ENCODE peak calls at places on chromosomes 4 and X, in six cellular contexts. One of them, this sample, is unnamed.

GRCh38 chr4:6120361-6120760 is 80.0 kb downstream of the JAKMIP1 start:
- DNase-seq in AG20443: no peak
- DNase-seq in lung: no peak
- DNase-seq in GM04504: no peak
- DNase-seq in NCI-H1105: no peak
- DNase-seq in myocyte: no peak
- DNase-seq in this sample: no peak

GRCh38 chr4:60562353-60562752 is 637.8 kb upstream of the ADGRL3 start:
- DNase-seq in AG20443: no peak
- DNase-seq in lung: no peak
- DNase-seq in GM04504: no peak
- DNase-seq in NCI-H1105: no peak
- DNase-seq in myocyte: no peak
- DNase-seq in this sample: no peak

GRCh38 chr4:90002406-90003040 is 107.9 kb downstream of the MMRN1 start:
- DNase-seq in AG20443: no peak
- DNase-seq in lung: no peak
- DNase-seq in GM04504: no peak
- DNase-seq in NCI-H1105: no peak
- DNase-seq in myocyte: no peak
- DNase-seq in this sample: no peak

GRCh38 chrX:49282647-49283011 is 13.0 kb downstream of the PPP1R3F start:
- DNase-seq in AG20443: peak
- DNase-seq in lung: no peak
- DNase-seq in GM04504: no peak
- DNase-seq in NCI-H1105: no peak
- DNase-seq in myocyte: peak
- DNase-seq in this sample: no peak

GRCh38 chr4:162392938-162393337 is 229.1 kb upstream of the FSTL5 start:
- DNase-seq in AG20443: no peak
- DNase-seq in lung: no peak
- DNase-seq in GM04504: no peak
- DNase-seq in NCI-H1105: no peak
- DNase-seq in myocyte: no peak
- DNase-seq in this sample: no peak

GRCh38 chr4:145951931-145952330 is 13.3 kb upstream of the ZNF827 start:
- DNase-seq in AG20443: no peak
- DNase-seq in lung: no peak
- DNase-seq in GM04504: no peak
- DNase-seq in NCI-H1105: no peak
- DNase-seq in myocyte: no peak
- DNase-seq in this sample: no peak

GRCh38 chrX:9291666-9292065 is 173.2 kb upstream of the TBL1X start:
- DNase-seq in AG20443: no peak
- DNase-seq in lung: no peak
- DNase-seq in GM04504: no peak
- DNase-seq in NCI-H1105: peak
- DNase-seq in myocyte: no peak
- DNase-seq in this sample: no peak

GRCh38 chr4:164734476-164734875 is 19.5 kb upstream of the SMIM31 start:
- DNase-seq in AG20443: no peak
- DNase-seq in lung: no peak
- DNase-seq in GM04504: no peak
- DNase-seq in NCI-H1105: no peak
- DNase-seq in myocyte: no peak
- DNase-seq in this sample: no peak

GRCh38 chr4:2273657-2274319 is 11.9 kb upstream of the MXD4 start:
- DNase-seq in AG20443: no peak
- DNase-seq in lung: no peak
- DNase-seq in GM04504: no peak
- DNase-seq in NCI-H1105: no peak
- DNase-seq in myocyte: no peak
- DNase-seq in this sample: no peak

GRCh38 chrX:110168585-110168984 is 149.3 kb downstream of the AMMECR1 start:
- DNase-seq in AG20443: no peak
- DNase-seq in lung: no peak
- DNase-seq in GM04504: no peak
- DNase-seq in NCI-H1105: no peak
- DNase-seq in myocyte: no peak
- DNase-seq in this sample: no peak

GRCh38 chr4:128565565-128566186 is 243.8 kb upstream of the JADE1 start:
- DNase-seq in AG20443: peak
- DNase-seq in lung: peak
- DNase-seq in GM04504: no peak
- DNase-seq in NCI-H1105: peak
- DNase-seq in myocyte: peak
- DNase-seq in this sample: no peak

GRCh38 chrX:132909643-132910042 is 48.8 kb downstream of the HS6ST2 start:
- DNase-seq in AG20443: no peak
- DNase-seq in lung: no peak
- DNase-seq in GM04504: no peak
- DNase-seq in NCI-H1105: no peak
- DNase-seq in myocyte: no peak
- DNase-seq in this sample: no peak

GRCh38 chr4:94673961-94674360 is 83.8 kb upstream of the BMPR1B start:
- DNase-seq in AG20443: no peak
- DNase-seq in lung: no peak
- DNase-seq in GM04504: no peak
- DNase-seq in NCI-H1105: peak
- DNase-seq in myocyte: no peak
- DNase-seq in this sample: no peak

GRCh38 chr4:185817403-185817818 is 5.4 kb upstream of the SORBS2 start:
- DNase-seq in AG20443: no peak
- DNase-seq in lung: peak
- DNase-seq in GM04504: no peak
- DNase-seq in NCI-H1105: no peak
- DNase-seq in myocyte: no peak
- DNase-seq in this sample: no peak

GRCh38 chr4:98946359-98946758 is 17.4 kb upstream of the EIF4E start:
- DNase-seq in AG20443: no peak
- DNase-seq in lung: no peak
- DNase-seq in GM04504: no peak
- DNase-seq in NCI-H1105: no peak
- DNase-seq in myocyte: no peak
- DNase-seq in this sample: no peak

GRCh38 chrX:3176439-3176820 is 135.2 kb downstream of the ARSF start:
- DNase-seq in AG20443: peak
- DNase-seq in lung: no peak
- DNase-seq in GM04504: peak
- DNase-seq in NCI-H1105: no peak
- DNase-seq in myocyte: peak
- DNase-seq in this sample: no peak

GRCh38 chr4:41160856-41161255 is 53.5 kb downstream of the APBB2 start:
- DNase-seq in AG20443: peak
- DNase-seq in lung: no peak
- DNase-seq in GM04504: no peak
- DNase-seq in NCI-H1105: no peak
- DNase-seq in myocyte: peak
- DNase-seq in this sample: no peak

GRCh38 chr4:84221704-84222103 is 277.4 kb downstream of the NKX6-1 start:
- DNase-seq in AG20443: no peak
- DNase-seq in lung: no peak
- DNase-seq in GM04504: no peak
- DNase-seq in NCI-H1105: no peak
- DNase-seq in myocyte: no peak
- DNase-seq in this sample: no peak

GRCh38 chr4:89314291-89314690 is 6.7 kb upstream of the GPRIN3 start:
- DNase-seq in AG20443: no peak
- DNase-seq in lung: no peak
- DNase-seq in GM04504: no peak
- DNase-seq in NCI-H1105: no peak
- DNase-seq in myocyte: peak
- DNase-seq in this sample: no peak

GRCh38 chrX:101764538-101764937 is 104.9 kb upstream of the ARMCX2 start:
- DNase-seq in AG20443: peak
- DNase-seq in lung: no peak
- DNase-seq in GM04504: no peak
- DNase-seq in NCI-H1105: no peak
- DNase-seq in myocyte: peak
- DNase-seq in this sample: no peak

GRCh38 chr4:6893449-6894085 is 16.1 kb upstream of the TBC1D14 start:
- DNase-seq in AG20443: no peak
- DNase-seq in lung: no peak
- DNase-seq in GM04504: no peak
- DNase-seq in NCI-H1105: no peak
- DNase-seq in myocyte: no peak
- DNase-seq in this sample: no peak

GRCh38 chrX:97159916-97160800 is 276.4 kb downstream of the RPA4 start:
- DNase-seq in AG20443: no peak
- DNase-seq in lung: no peak
- DNase-seq in GM04504: no peak
- DNase-seq in NCI-H1105: no peak
- DNase-seq in myocyte: no peak
- DNase-seq in this sample: no peak

GRCh38 chr4:123418486-123418931 is 21.9 kb downstream of the SPRY1 start:
- DNase-seq in AG20443: peak
- DNase-seq in lung: peak
- DNase-seq in GM04504: peak
- DNase-seq in NCI-H1105: peak
- DNase-seq in myocyte: peak
- DNase-seq in this sample: peak

GRCh38 chrX:81957900-81958545 is 756.1 kb downstream of the SH3BGRL start:
- DNase-seq in AG20443: no peak
- DNase-seq in lung: no peak
- DNase-seq in GM04504: no peak
- DNase-seq in NCI-H1105: peak
- DNase-seq in myocyte: peak
- DNase-seq in this sample: no peak

GRCh38 chrX:13899607-13900006 is 82.7 kb upstream of the GPM6B start:
- DNase-seq in AG20443: peak
- DNase-seq in lung: no peak
- DNase-seq in GM04504: peak
- DNase-seq in NCI-H1105: peak
- DNase-seq in myocyte: peak
- DNase-seq in this sample: no peak

GRCh38 chr4:124322234-124322831 is 390.2 kb downstream of the ANKRD50 start:
- DNase-seq in AG20443: peak
- DNase-seq in lung: no peak
- DNase-seq in GM04504: peak
- DNase-seq in NCI-H1105: no peak
- DNase-seq in myocyte: peak
- DNase-seq in this sample: no peak

GRCh38 chrX:69210513-69211065 is 45.3 kb upstream of the PJA1 start:
- DNase-seq in AG20443: no peak
- DNase-seq in lung: no peak
- DNase-seq in GM04504: no peak
- DNase-seq in NCI-H1105: no peak
- DNase-seq in myocyte: no peak
- DNase-seq in this sample: no peak

GRCh38 chrX:119817130-119817690 is 25.8 kb upstream of the RPL39 start:
- DNase-seq in AG20443: peak
- DNase-seq in lung: no peak
- DNase-seq in GM04504: no peak
- DNase-seq in NCI-H1105: no peak
- DNase-seq in myocyte: no peak
- DNase-seq in this sample: no peak

GRCh38 chr4:55027596-55027995 is 97.8 kb downstream of the KDR start:
- DNase-seq in AG20443: no peak
- DNase-seq in lung: no peak
- DNase-seq in GM04504: no peak
- DNase-seq in NCI-H1105: no peak
- DNase-seq in myocyte: no peak
- DNase-seq in this sample: no peak

GRCh38 chr4:43243433-43244116 is 351.1 kb downstream of the GRXCR1 start:
- DNase-seq in AG20443: no peak
- DNase-seq in lung: no peak
- DNase-seq in GM04504: no peak
- DNase-seq in NCI-H1105: no peak
- DNase-seq in myocyte: no peak
- DNase-seq in this sample: no peak

GRCh38 chr4:65968873-65969272 is 298.6 kb upstream of the EPHA5 start:
- DNase-seq in AG20443: no peak
- DNase-seq in lung: no peak
- DNase-seq in GM04504: no peak
- DNase-seq in NCI-H1105: no peak
- DNase-seq in myocyte: no peak
- DNase-seq in this sample: no peak

This sample was measured in amniotic stem cell.